ENCODE peak calls at places on chromosomes 5 and 9, in four cellular contexts. C is right cardiac atrium, Y is HL-60, Q is K562. G is an unnamed sample.

GRCh38 chr9:91160181-91160580 is 201.5 kb downstream of the AUH start:
- DNase-seq in C (no peak), Y (no peak), Q (no peak), G (no peak)

GRCh38 chr5:138528208-138528607 is 14.8 kb downstream of the ETF1 start:
- DNase-seq in C (no peak), Y (no peak), Q (no peak), G (no peak)

GRCh38 chr5:90356612-90357011 is 52.9 kb downstream of the CETN3 start:
- DNase-seq in C (no peak), Y (no peak), Q (no peak), G (no peak)

GRCh38 chr5:86749841-86750240 is 132.1 kb downstream of the COX7C start:
- DNase-seq in C (no peak), Y (no peak), Q (no peak), G (no peak)

GRCh38 chr5:149903441-149903840 is 41.2 kb downstream of the PDE6A start:
- DNase-seq in C (no peak), Y (no peak), Q (no peak), G (no peak)

GRCh38 chr9:108727580-108728056 is 128.2 kb downstream of the ACTL7B start:
- DNase-seq in C (peak), Y (no peak), Q (no peak), G (no peak)

GRCh38 chr9:131429121-131430012 is 35.5 kb downstream of the PRRC2B start:
- DNase-seq in C (no peak), Y (no peak), Q (no peak), G (no peak)

GRCh38 chr5:136020383-136021015 is 8.3 kb upstream of the TGFBI start:
- DNase-seq in C (no peak), Y (peak), Q (peak), G (no peak)

GRCh38 chr9:6735422-6735821 is 22.4 kb upstream of the KDM4C start:
- DNase-seq in C (no peak), Y (no peak), Q (no peak), G (no peak)

GRCh38 chr5:39587675-39588074 is 162.9 kb upstream of the DAB2 start:
- DNase-seq in C (no peak), Y (no peak), Q (no peak), G (no peak)

GRCh38 chr9:133490201-133490681 is 11.3 kb upstream of the SLC2A6 start:
- DNase-seq in C (no peak), Y (no peak), Q (no peak), G (no peak)

GRCh38 chr9:116859763-116860162 is 172.7 kb downstream of the TRIM32 start:
- DNase-seq in C (no peak), Y (no peak), Q (no peak), G (no peak)

GRCh38 chr9:19485193-19485592 is 76.4 kb downstream of the ACER2 start:
- DNase-seq in C (no peak), Y (no peak), Q (no peak), G (no peak)

GRCh38 chr9:123642291-123643278 is 286.6 kb downstream of the CRB2 start:
- DNase-seq in C (peak), Y (no peak), Q (peak), G (no peak)